ENCODE peak calls at places on chromosomes 7 and 10, in ten cellular contexts. A is CD8-positive, alpha-beta T cell; U is hepatocyte; N is suprapubic skin; P is HFF-Myc; D is right lobe of liver; W is A549; O is AG09309; G is epithelial cell of esophagus; E is body of pancreas. I is an unnamed sample.

GRCh38 chr10:94677691-94678090 is 5.8 kb upstream of the CYP2C18 start:
- DNase-seq in A (no peak), U (peak), N (no peak), P (no peak), D (peak), W (peak), O (no peak), G (peak), E (peak), I (no peak)

GRCh38 chr7:315516-316265 is 25.7 kb downstream of the FOXL3 start:
- DNase-seq in A (no peak), U (no peak), N (no peak), P (no peak), D (no peak), W (no peak), O (no peak), G (no peak), E (no peak), I (no peak)

GRCh38 chr7:30736291-30736690 is 15.6 kb upstream of the INMT start:
- DNase-seq in A (no peak), U (no peak), N (no peak), P (no peak), D (no peak), W (no peak), O (no peak), G (no peak), E (no peak), I (no peak)

GRCh38 chr7:107939472-107940145 is 48.6 kb downstream of the DLD start:
- DNase-seq in A (no peak), U (no peak), N (no peak), P (no peak), D (no peak), W (no peak), O (peak), G (peak), E (no peak), I (no peak)

GRCh38 chr10:85446852-85447251 is 919.7 kb downstream of the GRID1 start:
- DNase-seq in A (no peak), U (peak), N (no peak), P (no peak), D (no peak), W (no peak), O (no peak), G (no peak), E (no peak), I (no peak)

GRCh38 chr10:82558208-82558607 is 683.2 kb downstream of the NRG3 start:
- DNase-seq in A (no peak), U (peak), N (no peak), P (no peak), D (no peak), W (no peak), O (no peak), G (no peak), E (no peak), I (no peak)

GRCh38 chr10:113469796-113470195 is 83.1 kb upstream of the HABP2 start:
- DNase-seq in A (no peak), U (no peak), N (no peak), P (no peak), D (no peak), W (no peak), O (no peak), G (no peak), E (no peak), I (no peak)

GRCh38 chr10:113178771-113179170 is 228.7 kb downstream of the TCF7L2 start:
- DNase-seq in A (no peak), U (no peak), N (no peak), P (no peak), D (no peak), W (no peak), O (no peak), G (no peak), E (no peak), I (no peak)

GRCh38 chr10:52215745-52216361 is 98.2 kb upstream of the DKK1 start:
- DNase-seq in A (no peak), U (peak), N (no peak), P (no peak), D (peak), W (peak), O (no peak), G (peak), E (peak), I (no peak)

GRCh38 chr10:100344386-100344785 is 2.6 kb upstream of the SCD start:
- DNase-seq in A (no peak), U (no peak), N (no peak), P (no peak), D (no peak), W (no peak), O (no peak), G (no peak), E (no peak), I (no peak)

GRCh38 chr10:25017247-25017590 is 807 bp downstream of the THNSL1 start:
- DNase-seq in A (no peak), U (peak), N (no peak), P (no peak), D (no peak), W (peak), O (no peak), G (peak), E (peak), I (no peak)

GRCh38 chr10:31242902-31243301 is 76.1 kb upstream of the ZEB1 start:
- DNase-seq in A (no peak), U (peak), N (no peak), P (peak), D (no peak), W (peak), O (peak), G (peak), E (no peak), I (no peak)

GRCh38 chr7:50827281-50827680 is 44.6 kb upstream of the GRB10 start:
- DNase-seq in A (no peak), U (no peak), N (no peak), P (no peak), D (no peak), W (no peak), O (no peak), G (no peak), E (no peak), I (no peak)

GRCh38 chr10:125084191-125085186 is 75.9 kb downstream of the CTBP2 start:
- DNase-seq in A (no peak), U (peak), N (peak), P (peak), D (peak), W (peak), O (peak), G (peak), E (peak), I (peak)

GRCh38 chr10:52390388-52390787 is 76.3 kb downstream of the DKK1 start:
- DNase-seq in A (no peak), U (no peak), N (no peak), P (no peak), D (no peak), W (no peak), O (no peak), G (no peak), E (no peak), I (no peak)

GRCh38 chr10:61842755-61843497 is 58.6 kb upstream of the ARID5B start:
- DNase-seq in A (no peak), U (no peak), N (no peak), P (no peak), D (no peak), W (no peak), O (no peak), G (peak), E (no peak), I (no peak)

GRCh38 chr10:580796-581195 is 108.7 kb downstream of the DIP2C start:
- DNase-seq in A (no peak), U (no peak), N (peak), P (peak), D (no peak), W (no peak), O (peak), G (peak), E (no peak), I (no peak)

GRCh38 chr7:121442845-121443244 is 46.7 kb upstream of the FAM3C start:
- DNase-seq in A (no peak), U (no peak), N (no peak), P (no peak), D (no peak), W (no peak), O (no peak), G (peak), E (peak), I (no peak)

GRCh38 chr7:93359520-93360198 is 127.5 kb downstream of the VPS50 start:
- DNase-seq in A (no peak), U (peak), N (no peak), P (no peak), D (no peak), W (no peak), O (no peak), G (no peak), E (no peak), I (no peak)

GRCh38 chr10:80408198-80409085 is at the start of gene PRXL2A:
- DNase-seq in A (peak), U (peak), N (peak), P (no peak), D (peak), W (peak), O (no peak), G (peak), E (peak), I (no peak)

GRCh38 chr10:18875480-18875879 is 173.1 kb upstream of the MALRD1 start:
- DNase-seq in A (no peak), U (no peak), N (no peak), P (no peak), D (no peak), W (no peak), O (no peak), G (peak), E (no peak), I (no peak)

GRCh38 chr7:24597014-24597413 is 23.8 kb downstream of the PALS2 start:
- DNase-seq in A (no peak), U (no peak), N (no peak), P (no peak), D (no peak), W (no peak), O (no peak), G (no peak), E (no peak), I (no peak)

GRCh38 chr10:73406863-73407262 is 7.0 kb downstream of the ANXA7 start:
- DNase-seq in A (no peak), U (no peak), N (no peak), P (no peak), D (no peak), W (no peak), O (no peak), G (no peak), E (no peak), I (no peak)

GRCh38 chr10:60816624-60817023 is 38.3 kb downstream of the CDK1 start:
- DNase-seq in A (no peak), U (peak), N (no peak), P (peak), D (no peak), W (peak), O (peak), G (peak), E (peak), I (peak)

GRCh38 chr10:3391657-3392056 is 219.1 kb upstream of the PITRM1 start:
- DNase-seq in A (no peak), U (no peak), N (no peak), P (no peak), D (no peak), W (no peak), O (no peak), G (no peak), E (no peak), I (no peak)

GRCh38 chr10:5811387-5811821 is 1.8 kb downstream of the GDI2 start:
- DNase-seq in A (no peak), U (no peak), N (no peak), P (peak), D (no peak), W (no peak), O (no peak), G (peak), E (no peak), I (no peak)

GRCh38 chr7:24764972-24765744 is 7.9 kb upstream of the GSDME start:
- DNase-seq in A (no peak), U (no peak), N (no peak), P (no peak), D (no peak), W (no peak), O (no peak), G (no peak), E (no peak), I (no peak)

GRCh38 chr10:79178070-79178576 is 109.4 kb downstream of the ZMIZ1 start:
- DNase-seq in A (no peak), U (no peak), N (no peak), P (no peak), D (no peak), W (no peak), O (no peak), G (no peak), E (no peak), I (no peak)

GRCh38 chr10:79178614-79179403 is 110.0 kb downstream of the ZMIZ1 start:
- DNase-seq in A (no peak), U (peak), N (no peak), P (peak), D (no peak), W (no peak), O (peak), G (no peak), E (no peak), I (no peak)

GRCh38 chr10:79181227-79181626 is 112.5 kb downstream of the ZMIZ1 start:
- DNase-seq in A (no peak), U (no peak), N (no peak), P (no peak), D (no peak), W (no peak), O (no peak), G (no peak), E (no peak), I (no peak)

GRCh38 chr10:79180619-79181221 is 112.0 kb downstream of the ZMIZ1 start:
- DNase-seq in A (no peak), U (no peak), N (no peak), P (no peak), D (no peak), W (no peak), O (no peak), G (no peak), E (no peak), I (no peak)

DNA sequence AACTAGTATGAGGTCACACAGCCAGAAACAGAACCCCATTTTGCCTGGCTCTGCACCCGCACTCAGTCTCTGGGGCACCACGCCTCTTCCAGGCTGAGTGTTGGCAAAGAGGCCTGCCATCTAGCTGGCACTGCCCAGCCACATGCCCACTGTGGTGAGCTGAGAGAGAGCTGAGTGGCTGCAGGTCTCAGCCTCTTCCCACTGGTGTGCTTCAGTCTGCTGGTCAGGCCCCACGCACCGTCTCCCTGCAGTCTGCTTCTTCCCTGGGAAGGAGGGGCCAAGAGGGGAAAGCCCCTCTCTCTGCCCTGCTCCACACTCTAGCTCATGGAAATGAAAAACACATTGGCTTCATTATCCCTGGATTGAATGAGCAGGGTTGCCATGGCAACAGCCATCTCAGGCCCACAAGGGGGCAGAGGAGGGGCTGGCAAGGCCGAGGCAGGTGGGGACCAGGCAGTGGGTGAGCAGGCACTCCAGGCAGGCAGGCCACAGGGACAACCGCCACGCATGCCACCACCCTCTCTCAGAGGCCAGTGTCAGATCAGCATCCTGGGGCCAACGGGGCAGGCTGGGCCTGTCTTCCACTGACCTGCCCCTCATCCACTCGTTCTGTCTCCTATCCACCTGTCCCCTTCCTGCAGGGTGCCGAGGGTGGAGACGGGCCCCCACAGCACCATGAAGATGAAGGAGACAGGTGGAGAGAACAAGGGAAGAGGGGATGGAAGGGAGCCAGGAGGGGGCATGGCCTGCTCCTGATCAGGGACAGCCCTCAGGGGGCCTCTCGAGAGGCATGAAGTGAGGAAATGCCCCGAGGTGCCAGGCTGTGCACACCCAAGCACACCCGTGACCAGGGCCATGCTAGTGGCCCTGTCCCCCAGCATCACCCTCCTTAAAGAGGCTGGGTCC is 110.9 kb downstream of the ZMIZ1 start:
- DNase-seq in A (no peak), U (peak), N (no peak), P (no peak), D (no peak), W (no peak), O (no peak), G (no peak), E (no peak), I (no peak)
- TF ChIP-seq CTCF in A (no peak), U (no peak), N (no peak), P (peak), D (no peak), W (no peak), O (peak), G (no peak), E (no peak), I (no peak)

DNA sequence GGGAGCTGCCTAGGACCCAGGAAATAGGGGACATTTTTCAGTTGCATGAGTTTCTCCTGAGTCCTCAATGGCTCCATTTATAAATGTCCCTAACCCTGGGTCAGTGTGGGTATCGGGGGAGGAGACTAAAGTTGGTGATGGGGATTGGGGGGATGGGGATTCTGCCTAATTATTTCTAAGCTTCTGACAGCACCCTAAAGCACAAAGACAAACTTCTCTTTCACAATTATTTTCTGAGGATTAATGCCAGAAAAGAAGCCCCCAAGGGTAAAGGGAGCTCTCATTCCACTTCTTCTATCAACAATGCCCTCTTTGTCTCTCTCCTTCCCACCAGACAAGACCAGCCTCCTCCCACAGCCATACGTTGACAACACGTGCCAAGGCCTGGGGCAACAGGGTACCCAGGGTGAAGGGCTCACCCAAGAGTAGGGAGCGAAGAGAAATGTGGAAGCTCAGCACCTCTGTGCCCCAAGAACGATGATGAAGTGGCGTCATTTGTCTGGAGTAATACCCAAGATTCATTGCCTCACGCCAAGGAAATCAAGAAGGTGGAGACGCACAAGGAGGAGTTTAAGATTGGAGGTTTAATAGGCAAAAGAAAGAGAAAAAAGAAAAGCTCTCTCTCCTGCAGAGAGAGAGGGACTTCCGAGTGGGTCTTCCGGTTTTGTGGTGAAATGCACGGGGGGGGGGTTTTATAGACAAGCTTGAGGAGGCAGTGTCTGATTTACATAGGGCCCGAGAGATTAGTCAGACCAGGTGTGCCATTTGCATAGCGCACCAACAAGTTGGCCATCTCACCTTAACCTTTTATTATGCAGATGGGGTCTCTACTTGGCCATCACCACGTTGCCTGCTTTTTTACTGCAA is 14.5 kb upstream of the GJC3 start:
- DNase-seq in A (no peak), U (no peak), N (no peak), P (no peak), D (no peak), W (no peak), O (no peak), G (no peak), E (no peak), I (no peak)
- H3K4me3 ChIP-seq in A (peak), U (no peak), N (no peak), P (no peak), D (no peak), W (no peak), O (no peak), G (no peak), E (no peak), I (no peak)

GRCh38 chr10:48982584-48982983 is 42.9 kb upstream of the LRRC18 start:
- DNase-seq in A (no peak), U (no peak), N (no peak), P (no peak), D (no peak), W (no peak), O (no peak), G (no peak), E (no peak), I (no peak)

GRCh38 chr10:48985621-48986158 is 46.0 kb upstream of the LRRC18 start:
- DNase-seq in A (no peak), U (no peak), N (no peak), P (no peak), D (no peak), W (no peak), O (no peak), G (no peak), E (no peak), I (no peak)

GRCh38 chr10:48981310-48981907 is 41.8 kb upstream of the LRRC18 start:
- DNase-seq in A (no peak), U (peak), N (no peak), P (peak), D (peak), W (peak), O (no peak), G (peak), E (peak), I (peak)

GRCh38 chr10:48978318-48978717 is 38.7 kb upstream of the LRRC18 start:
- DNase-seq in A (no peak), U (no peak), N (no peak), P (no peak), D (no peak), W (no peak), O (no peak), G (no peak), E (no peak), I (no peak)

DNA sequence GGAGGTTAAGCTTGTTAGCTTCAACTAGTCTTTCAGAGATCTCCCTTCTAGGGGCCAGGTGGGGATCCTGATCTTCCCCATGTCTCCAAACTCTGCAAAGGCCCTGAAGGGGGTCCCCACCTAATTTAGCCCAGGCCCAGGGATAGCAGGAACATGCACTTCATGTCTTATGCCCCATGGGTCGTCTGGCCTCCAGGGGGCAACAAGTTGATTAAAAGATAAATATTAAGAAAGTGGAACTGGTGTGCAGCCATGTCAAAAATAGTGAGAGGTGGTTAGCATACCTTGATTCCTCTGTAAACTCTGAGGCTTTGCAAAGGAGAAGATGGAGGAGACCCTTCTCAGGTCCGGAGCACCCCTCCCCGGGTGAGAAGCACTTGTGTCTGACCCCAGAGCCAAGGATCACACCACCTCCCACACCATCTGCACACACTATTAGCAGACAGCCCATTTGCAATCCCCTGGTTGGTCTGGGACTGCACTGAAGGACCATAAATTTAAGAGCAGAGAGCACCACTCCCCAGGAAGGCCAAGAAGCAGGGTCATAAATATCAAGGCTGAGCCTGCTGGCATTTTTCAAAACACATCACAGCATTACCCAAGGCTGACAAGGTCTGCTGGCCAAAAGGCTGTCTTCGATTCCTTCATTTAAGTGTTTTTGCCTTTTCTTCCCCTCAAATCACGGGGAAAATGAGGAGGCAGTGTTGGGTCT is 44.2 kb upstream of the LRRC18 start:
- DNase-seq in A (no peak), U (no peak), N (no peak), P (no peak), D (no peak), W (no peak), O (no peak), G (no peak), E (no peak), I (no peak)
- TF ChIP-seq CTCF in A (no peak), U (no peak), N (no peak), P (no peak), D (no peak), W (no peak), O (no peak), G (no peak), E (no peak), I (no peak)

GRCh38 chr10:110919349-110919931 is at the start of gene SHOC2:
- DNase-seq in A (peak), U (peak), N (peak), P (no peak), D (peak), W (peak), O (no peak), G (peak), E (peak), I (no peak)

GRCh38 chr10:110919971-110920881 is 822 bp downstream of the SHOC2 start:
- DNase-seq in A (no peak), U (peak), N (peak), P (no peak), D (peak), W (no peak), O (no peak), G (peak), E (peak), I (no peak)

GRCh38 chr10:110916554-110917346 is 2.2 kb downstream of the BBIP1 start:
- DNase-seq in A (no peak), U (no peak), N (no peak), P (no peak), D (no peak), W (no peak), O (peak), G (no peak), E (peak), I (peak)

GRCh38 chr10:110918269-110918632 is 729 bp downstream of the BBIP1 start:
- DNase-seq in A (peak), U (peak), N (peak), P (peak), D (no peak), W (peak), O (peak), G (peak), E (peak), I (peak)

GRCh38 chr10:110918633-110919348 is at the start of gene BBIP1:
- DNase-seq in A (no peak), U (peak), N (no peak), P (peak), D (peak), W (peak), O (peak), G (peak), E (no peak), I (peak)
- H3K4me3 ChIP-seq in A (peak), U (peak), N (peak), P (peak), D (peak), W (peak), O (peak), G (peak), E (peak), I (peak)